ENCODE peak calls at places on chromosomes 2 and 18, in nine cellular contexts. One of them, this sample, is unnamed.

GRCh38 chr18:34023471-34023870 is 201.2 kb downstream of the NOL4 start:
- DNase-seq in heart left ventricle: no peak
- DNase-seq in GM13976: no peak
- DNase-seq in left ventricle myocardium inferior: no peak
- DNase-seq in HFFc6: no peak
- DNase-seq in cardiac muscle cell: peak; percentile 5
- DNase-seq in left lung: no peak
- DNase-seq in uterus: no peak
- DNase-seq in endothelial cell of umbilical vein: no peak
- DNase-seq in this sample: no peak

GRCh38 chr2:19238440-19238839 is 120.0 kb downstream of the OSR1 start:
- DNase-seq in uterus: no peak
- DNase-seq in endothelial cell of umbilical vein: no peak
- DNase-seq in left lung: no peak
- DNase-seq in GM13976: no peak
- DNase-seq in heart left ventricle: no peak
- DNase-seq in left ventricle myocardium inferior: no peak
- DNase-seq in HFFc6: no peak
- DNase-seq in cardiac muscle cell: no peak
- DNase-seq in this sample: peak; percentile 60

GRCh38 chr2:97745474-97746172 is 32.2 kb downstream of the ZAP70 start:
- DNase-seq in cardiac muscle cell: no peak
- DNase-seq in endothelial cell of umbilical vein: no peak
- DNase-seq in HFFc6: no peak
- DNase-seq in left lung: peak; percentile 24
- DNase-seq in heart left ventricle: no peak
- DNase-seq in GM13976: peak; percentile 59
- DNase-seq in left ventricle myocardium inferior: peak; percentile 7
- DNase-seq in uterus: no peak
- DNase-seq in this sample: peak; percentile 46

GRCh38 chr2:194252127-194252526 is 1404.9 kb upstream of the SLC39A10 start:
- DNase-seq in GM13976: no peak
- DNase-seq in heart left ventricle: no peak
- DNase-seq in uterus: no peak
- DNase-seq in HFFc6: no peak
- DNase-seq in endothelial cell of umbilical vein: no peak
- DNase-seq in left lung: no peak
- DNase-seq in left ventricle myocardium inferior: no peak
- DNase-seq in cardiac muscle cell: no peak
- DNase-seq in this sample: no peak

GRCh38 chr2:144849612-144850011 is 329.7 kb upstream of the ZEB2 start:
- DNase-seq in left ventricle myocardium inferior: no peak
- DNase-seq in uterus: no peak
- DNase-seq in GM13976: no peak
- DNase-seq in left lung: no peak
- DNase-seq in heart left ventricle: no peak
- DNase-seq in HFFc6: no peak
- DNase-seq in cardiac muscle cell: no peak
- DNase-seq in endothelial cell of umbilical vein: no peak
- DNase-seq in this sample: no peak

GRCh38 chr18:68431111-68431921 is 283.6 kb downstream of the TMX3 start:
- DNase-seq in left lung: no peak
- DNase-seq in GM13976: no peak
- DNase-seq in uterus: no peak
- DNase-seq in HFFc6: peak; percentile 63
- DNase-seq in endothelial cell of umbilical vein: no peak
- DNase-seq in left ventricle myocardium inferior: no peak
- DNase-seq in heart left ventricle: no peak
- DNase-seq in cardiac muscle cell: no peak
- DNase-seq in this sample: no peak

GRCh38 chr18:79257480-79257879 is 138.2 kb upstream of the NFATC1 start:
- DNase-seq in left lung: no peak
- DNase-seq in left ventricle myocardium inferior: no peak
- DNase-seq in uterus: no peak
- DNase-seq in heart left ventricle: no peak
- DNase-seq in endothelial cell of umbilical vein: no peak
- DNase-seq in GM13976: no peak
- DNase-seq in cardiac muscle cell: no peak
- DNase-seq in HFFc6: no peak
- DNase-seq in this sample: no peak

GRCh38 chr2:154375625-154376020 is 322.9 kb upstream of the KCNJ3 start:
- DNase-seq in endothelial cell of umbilical vein: peak; percentile 46
- DNase-seq in heart left ventricle: no peak
- DNase-seq in left lung: no peak
- DNase-seq in HFFc6: no peak
- DNase-seq in uterus: no peak
- DNase-seq in left ventricle myocardium inferior: no peak
- DNase-seq in GM13976: no peak
- DNase-seq in cardiac muscle cell: peak; percentile 72
- DNase-seq in this sample: no peak

GRCh38 chr2:19857806-19858205 is 44.0 kb downstream of the TTC32 start:
- DNase-seq in HFFc6: no peak
- DNase-seq in uterus: no peak
- DNase-seq in GM13976: no peak
- DNase-seq in heart left ventricle: no peak
- DNase-seq in left ventricle myocardium inferior: no peak
- DNase-seq in cardiac muscle cell: no peak
- DNase-seq in left lung: no peak
- DNase-seq in endothelial cell of umbilical vein: no peak
- DNase-seq in this sample: no peak

GRCh38 chr2:161122772-161123530 is 37.3 kb upstream of the TANK start:
- DNase-seq in GM13976: no peak
- DNase-seq in HFFc6: peak; percentile 89
- DNase-seq in left ventricle myocardium inferior: no peak
- DNase-seq in left lung: no peak
- DNase-seq in endothelial cell of umbilical vein: peak; percentile 95
- DNase-seq in uterus: peak; percentile 39
- DNase-seq in cardiac muscle cell: peak; percentile 18
- DNase-seq in heart left ventricle: peak; percentile 41
- DNase-seq in this sample: peak; percentile 68

GRCh38 chr2:231308631-231309414 is 86.7 kb upstream of the B3GNT7 start:
- DNase-seq in left ventricle myocardium inferior: no peak
- DNase-seq in left lung: no peak
- DNase-seq in cardiac muscle cell: no peak
- DNase-seq in uterus: no peak
- DNase-seq in endothelial cell of umbilical vein: no peak
- DNase-seq in heart left ventricle: no peak
- DNase-seq in HFFc6: peak; percentile 64
- DNase-seq in GM13976: no peak
- DNase-seq in this sample: no peak

GRCh38 chr2:206471524-206472062 is 28.3 kb downstream of the ADAM23 start:
- DNase-seq in uterus: no peak
- DNase-seq in left ventricle myocardium inferior: no peak
- DNase-seq in left lung: no peak
- DNase-seq in endothelial cell of umbilical vein: no peak
- DNase-seq in heart left ventricle: no peak
- DNase-seq in cardiac muscle cell: no peak
- DNase-seq in HFFc6: no peak
- DNase-seq in GM13976: no peak
- DNase-seq in this sample: no peak

GRCh38 chr18:78627546-78628315 is 351.9 kb upstream of the SALL3 start:
- DNase-seq in GM13976: no peak
- DNase-seq in heart left ventricle: no peak
- DNase-seq in left lung: no peak
- DNase-seq in uterus: no peak
- DNase-seq in endothelial cell of umbilical vein: no peak
- DNase-seq in HFFc6: no peak
- DNase-seq in left ventricle myocardium inferior: no peak
- DNase-seq in cardiac muscle cell: no peak
- DNase-seq in this sample: no peak

GRCh38 chr2:100924520-100925451 is 77.3 kb upstream of the RPL31 start:
- DNase-seq in endothelial cell of umbilical vein: peak; percentile 99
- DNase-seq in GM13976: peak; percentile 61
- DNase-seq in HFFc6: peak; percentile 76
- DNase-seq in heart left ventricle: peak; percentile 35
- DNase-seq in left ventricle myocardium inferior: no peak
- DNase-seq in left lung: no peak
- DNase-seq in cardiac muscle cell: no peak
- DNase-seq in uterus: peak; percentile 29
- DNase-seq in this sample: peak; percentile 34

GRCh38 chr18:11947214-11948119 is 33.8 kb upstream of the IMPA2 start:
- DNase-seq in endothelial cell of umbilical vein: peak; percentile 97
- DNase-seq in left ventricle myocardium inferior: peak; percentile 95
- DNase-seq in heart left ventricle: peak; percentile 93
- DNase-seq in GM13976: peak; percentile 79
- DNase-seq in HFFc6: peak; percentile 98
- DNase-seq in left lung: peak; percentile 95
- DNase-seq in cardiac muscle cell: peak; percentile 92
- DNase-seq in uterus: peak; percentile 91
- DNase-seq in this sample: peak; percentile 87

GRCh38 chr18:67875057-67875456 is 358.5 kb upstream of the DSEL start:
- DNase-seq in HFFc6: no peak
- DNase-seq in left ventricle myocardium inferior: no peak
- DNase-seq in GM13976: no peak
- DNase-seq in uterus: no peak
- DNase-seq in left lung: no peak
- DNase-seq in endothelial cell of umbilical vein: no peak
- DNase-seq in cardiac muscle cell: no peak
- DNase-seq in heart left ventricle: no peak
- DNase-seq in this sample: no peak

DNA sequence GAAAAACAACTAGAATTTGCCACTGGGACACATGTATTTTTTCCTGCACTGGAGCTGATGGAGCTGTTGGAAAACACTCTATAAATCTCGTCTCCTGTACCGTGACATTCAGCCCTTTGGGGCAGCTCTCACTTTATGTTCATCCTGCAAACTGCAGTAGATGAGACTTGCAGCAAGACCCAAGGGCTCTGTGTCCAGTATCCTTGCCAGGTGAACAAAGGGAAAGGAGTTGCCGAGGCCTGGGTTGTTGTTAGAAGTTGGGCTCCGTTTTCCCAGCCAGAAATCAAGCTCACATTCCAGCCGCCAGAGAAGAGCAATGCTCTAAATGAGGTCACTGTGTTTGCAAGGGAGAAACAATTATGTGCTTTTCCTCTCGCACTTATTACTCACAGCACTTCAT is 285.1 kb downstream of the SLC4A3 start:
- DNase-seq in left lung: no peak
- DNase-seq in uterus: peak; percentile 61
- DNase-seq in endothelial cell of umbilical vein: no peak
- DNase-seq in heart left ventricle: no peak
- DNase-seq in left ventricle myocardium inferior: no peak
- DNase-seq in cardiac muscle cell: peak; percentile 28
- DNase-seq in GM13976: no peak
- DNase-seq in HFFc6: peak; percentile 79
- DNase-seq in this sample: peak; percentile 23
- TF ChIP-seq CTCF in left lung: no peak
- TF ChIP-seq CTCF in uterus: peak; percentile 49
- TF ChIP-seq CTCF in endothelial cell of umbilical vein: no peak
- TF ChIP-seq CTCF in heart left ventricle: peak; percentile 44
- TF ChIP-seq CTCF in left ventricle myocardium inferior: peak; percentile 44
- TF ChIP-seq CTCF in cardiac muscle cell: no peak
- TF ChIP-seq CTCF in GM13976: no peak
- TF ChIP-seq CTCF in HFFc6: peak; percentile 71
- TF ChIP-seq CTCF in this sample: peak; percentile 63

DNA sequence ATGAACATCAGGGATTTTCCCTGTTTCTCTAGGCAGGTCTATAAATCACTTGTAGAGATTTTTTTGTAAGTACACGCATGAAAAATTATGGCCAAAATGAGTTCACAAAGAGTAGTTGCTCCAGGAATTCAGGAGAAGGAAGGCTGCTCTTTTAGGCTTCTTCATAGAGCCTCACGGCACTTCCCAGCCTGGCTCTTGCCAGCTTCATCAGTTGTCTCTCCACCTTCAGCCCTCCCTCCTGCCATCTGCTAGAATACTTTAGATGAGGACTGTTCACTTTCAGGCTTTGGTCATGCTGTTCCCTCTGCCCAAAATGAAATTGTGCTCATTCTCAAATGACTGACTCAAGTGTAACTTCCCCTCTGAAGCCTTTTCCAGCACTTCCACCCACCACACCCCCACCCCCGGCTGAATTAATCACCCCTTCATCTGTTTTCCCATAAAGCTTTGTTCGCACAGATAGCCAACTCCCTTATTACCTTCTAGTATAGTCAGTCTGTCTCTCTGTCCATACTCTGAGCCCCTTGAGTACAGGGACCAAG is 1.8 kb upstream of the ABCA12 start:
- DNase-seq in heart left ventricle: no peak
- DNase-seq in uterus: no peak
- DNase-seq in left lung: no peak
- DNase-seq in endothelial cell of umbilical vein: no peak
- DNase-seq in left ventricle myocardium inferior: no peak
- DNase-seq in cardiac muscle cell: no peak
- DNase-seq in HFFc6: no peak
- DNase-seq in GM13976: no peak
- DNase-seq in this sample: no peak
- TF ChIP-seq CTCF in heart left ventricle: no peak
- TF ChIP-seq CTCF in uterus: no peak
- TF ChIP-seq CTCF in left lung: no peak
- TF ChIP-seq CTCF in endothelial cell of umbilical vein: no peak
- TF ChIP-seq CTCF in left ventricle myocardium inferior: no peak
- TF ChIP-seq CTCF in cardiac muscle cell: no peak
- TF ChIP-seq CTCF in HFFc6: no peak
- TF ChIP-seq CTCF in GM13976: no peak
- TF ChIP-seq CTCF in this sample: no peak

DNA sequence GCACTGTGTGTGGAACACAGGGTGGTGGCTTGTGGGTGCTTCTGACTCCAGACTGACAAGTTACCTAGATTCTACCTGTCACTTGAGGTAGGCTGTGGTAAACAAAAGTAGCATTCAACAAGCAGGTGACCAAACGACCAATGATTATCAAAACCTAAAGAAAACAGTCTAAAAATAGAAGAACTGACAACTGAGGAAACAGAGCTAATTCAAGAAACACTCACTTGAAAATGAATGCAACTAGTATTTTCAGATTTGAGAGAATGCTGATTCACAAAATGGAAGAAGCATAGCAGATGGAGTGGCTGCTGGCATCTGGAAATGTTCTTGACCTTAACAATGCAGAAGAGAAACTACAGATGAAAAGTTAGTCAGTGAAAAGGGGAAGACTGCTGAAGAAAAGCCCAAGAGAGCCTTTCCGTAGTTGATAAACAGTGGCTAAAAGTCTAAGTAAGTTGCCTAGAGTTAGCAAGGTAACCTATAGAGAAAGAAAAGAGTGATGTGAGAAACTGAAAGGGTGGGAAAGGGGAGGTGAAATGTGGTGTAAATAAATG is 170.4 kb downstream of the NCK2 start:
- DNase-seq in left lung: no peak
- DNase-seq in endothelial cell of umbilical vein: no peak
- DNase-seq in HFFc6: no peak
- DNase-seq in left ventricle myocardium inferior: no peak
- DNase-seq in GM13976: no peak
- DNase-seq in uterus: no peak
- DNase-seq in cardiac muscle cell: no peak
- DNase-seq in heart left ventricle: no peak
- DNase-seq in this sample: no peak
- TF ChIP-seq CTCF in left lung: no peak
- TF ChIP-seq CTCF in endothelial cell of umbilical vein: no peak
- TF ChIP-seq CTCF in HFFc6: no peak
- TF ChIP-seq CTCF in left ventricle myocardium inferior: no peak
- TF ChIP-seq CTCF in GM13976: no peak
- TF ChIP-seq CTCF in uterus: no peak
- TF ChIP-seq CTCF in cardiac muscle cell: no peak
- TF ChIP-seq CTCF in heart left ventricle: no peak
- TF ChIP-seq CTCF in this sample: no peak

GRCh38 chr18:24016643-24017042 is 2.1 kb downstream of the TTC39C start:
- DNase-seq in left ventricle myocardium inferior: no peak
- DNase-seq in uterus: no peak
- DNase-seq in GM13976: no peak
- DNase-seq in endothelial cell of umbilical vein: peak; percentile 11
- DNase-seq in HFFc6: no peak
- DNase-seq in cardiac muscle cell: peak; percentile 11
- DNase-seq in heart left ventricle: no peak
- DNase-seq in left lung: no peak
- DNase-seq in this sample: no peak
- TF ChIP-seq CTCF in left ventricle myocardium inferior: peak; percentile 35
- TF ChIP-seq CTCF in uterus: no peak
- TF ChIP-seq CTCF in GM13976: no peak
- TF ChIP-seq CTCF in endothelial cell of umbilical vein: peak; percentile 17
- TF ChIP-seq CTCF in HFFc6: peak; percentile 64
- TF ChIP-seq CTCF in cardiac muscle cell: peak; percentile 41
- TF ChIP-seq CTCF in heart left ventricle: no peak
- TF ChIP-seq CTCF in left lung: peak; percentile 40
- TF ChIP-seq CTCF in this sample: peak; percentile 36

This sample was measured in AG04450.